ENCODE peak calls at places on chromosome 16, in eight cellular contexts. X is skeletal muscle cell; G is stimulated activated CD4-positive, alpha-beta T cell treated with anti-CD3 and anti-CD28 coated beads, Interleukin-4, amount 100 ng/mL, for 4 hours; D is RPMI7951; E is activated CD4-positive, alpha-beta T cell treated with anti-CD3 and anti-CD28 coated beads for 48 hours; A is GM23248; M is mucosa of descending colon; N is left ventricle myocardium inferior. W is an unnamed sample.

GRCh38 chr16:53530046-53530445 is 27.0 kb upstream of the AKTIP start:
- DNase-seq in X (no peak), G (no peak), D (no peak), E (no peak), A (no peak), M (no peak), N (no peak), W (no peak)

GRCh38 chr16:85314633-85315032 is 202.4 kb upstream of the CIBAR2 start:
- DNase-seq in X (no peak), G (no peak), D (no peak), E (no peak), A (no peak), M (no peak), N (no peak), W (no peak)

GRCh38 chr16:11160676-11161115 is 95.3 kb downstream of the SOCS1 start:
- DNase-seq in X (no peak), G (no peak), D (peak), E (peak), A (peak), M (no peak), N (no peak), W (no peak)

GRCh38 chr16:87582221-87582965 is 19.9 kb upstream of the JPH3 start:
- DNase-seq in X (peak), G (no peak), D (peak), E (no peak), A (peak), M (no peak), N (peak), W (peak)

GRCh38 chr16:4765511-4766474 is 1.2 kb downstream of the ZNF500 start:
- DNase-seq in X (no peak), G (no peak), D (no peak), E (no peak), A (peak), M (no peak), N (no peak), W (no peak)

GRCh38 chr16:66275795-66276428 is 90.6 kb upstream of the CDH5 start:
- DNase-seq in X (peak), G (no peak), D (peak), E (peak), A (peak), M (no peak), N (no peak), W (peak)

GRCh38 chr16:73032548-73033270 is 15.2 kb downstream of the ZFHX3 start:
- DNase-seq in X (no peak), G (no peak), D (no peak), E (no peak), A (no peak), M (no peak), N (no peak), W (no peak)

GRCh38 chr16:58866935-58867334 is 132.8 kb upstream of the GOT2 start:
- DNase-seq in X (no peak), G (no peak), D (no peak), E (no peak), A (no peak), M (no peak), N (no peak), W (no peak)

GRCh38 chr16:24906199-24906808 is 60.5 kb downstream of the SLC5A11 start:
- DNase-seq in X (peak), G (no peak), D (peak), E (no peak), A (peak), M (no peak), N (no peak), W (peak)

GRCh38 chr16:48511071-48511540 is 98.9 kb downstream of the N4BP1 start:
- DNase-seq in X (peak), G (no peak), D (peak), E (no peak), A (peak), M (no peak), N (no peak), W (no peak)

GRCh38 chr16:79272141-79272577 is 328.4 kb downstream of the MAF start:
- DNase-seq in X (no peak), G (peak), D (no peak), E (peak), A (no peak), M (peak), N (no peak), W (no peak)

GRCh38 chr16:28974007-28974436 is 556 bp upstream of the SPNS1 start:
- DNase-seq in X (peak), G (peak), D (peak), E (peak), A (peak), M (no peak), N (peak), W (peak)

GRCh38 chr16:23835390-23836077 is at the start of gene PRKCB:
- DNase-seq in X (no peak), G (peak), D (peak), E (peak), A (peak), M (peak), N (peak), W (no peak)

GRCh38 chr16:66713076-66713475 is 16.5 kb upstream of the CMTM4 start:
- DNase-seq in X (no peak), G (no peak), D (no peak), E (no peak), A (peak), M (no peak), N (no peak), W (no peak)

GRCh38 chr16:7268182-7268581 is 64.5 kb upstream of the RBFOX1 start:
- DNase-seq in X (no peak), G (no peak), D (peak), E (peak), A (peak), M (no peak), N (no peak), W (peak)

GRCh38 chr16:5430598-5430997 is 333.0 kb upstream of the EEF2KMT start:
- DNase-seq in X (no peak), G (no peak), D (no peak), E (no peak), A (no peak), M (no peak), N (no peak), W (no peak)

GRCh38 chr16:12757546-12757945 is 46.1 kb downstream of the CPPED1 start:
- DNase-seq in X (no peak), G (no peak), D (no peak), E (no peak), A (no peak), M (no peak), N (no peak), W (no peak)

GRCh38 chr16:75354170-75354569 is 79.1 kb downstream of the CFDP1 start:
- DNase-seq in X (no peak), G (no peak), D (no peak), E (no peak), A (no peak), M (no peak), N (no peak), W (no peak)

GRCh38 chr16:15552507-15552906 is 90.4 kb downstream of the MARF1 start:
- DNase-seq in X (no peak), G (no peak), D (no peak), E (peak), A (no peak), M (no peak), N (no peak), W (no peak)

W was measured in A172.